ENCODE peak calls at places on chromosomes 16 and 17, in eight cellular contexts. One of them, this sample, is unnamed.
A peak's percentile ranks its signal among the peaks of the same experiment; 100 is the strongest.

GRCh38 chr16:49395021-49395420 is 21.4 kb downstream of the C16orf78 start:
- DNase-seq in HCT116: no peak
- DNase-seq in stomach: no peak
- DNase-seq in NB4: no peak
- DNase-seq in IMR-90: no peak
- DNase-seq in body of pancreas: no peak
- DNase-seq in GM12892: no peak
- DNase-seq in spleen: no peak
- DNase-seq in this sample: no peak

GRCh38 chr16:1794221-1794871 is 841 bp upstream of the IGFALS start:
- DNase-seq in HCT116: no peak
- DNase-seq in stomach: peak; percentile 76
- DNase-seq in NB4: no peak
- DNase-seq in IMR-90: no peak
- DNase-seq in body of pancreas: peak; percentile 64
- DNase-seq in GM12892: peak; percentile 19
- DNase-seq in spleen: peak; percentile 59
- DNase-seq in this sample: no peak

GRCh38 chr16:84574191-84574590 is 43.7 kb downstream of the COTL1 start:
- DNase-seq in HCT116: no peak
- DNase-seq in stomach: no peak
- DNase-seq in NB4: no peak
- DNase-seq in IMR-90: no peak
- DNase-seq in body of pancreas: no peak
- DNase-seq in GM12892: no peak
- DNase-seq in spleen: no peak
- DNase-seq in this sample: no peak

GRCh38 chr17:49151996-49152395 is 19.4 kb downstream of the B4GALNT2 start:
- DNase-seq in HCT116: no peak
- DNase-seq in stomach: no peak
- DNase-seq in NB4: no peak
- DNase-seq in IMR-90: no peak
- DNase-seq in body of pancreas: no peak
- DNase-seq in GM12892: no peak
- DNase-seq in spleen: no peak
- DNase-seq in this sample: no peak

GRCh38 chr16:59573528-59574271 is 839.6 kb upstream of the GOT2 start:
- DNase-seq in HCT116: no peak
- DNase-seq in stomach: no peak
- DNase-seq in NB4: no peak
- DNase-seq in IMR-90: peak; percentile 95
- DNase-seq in body of pancreas: no peak
- DNase-seq in GM12892: no peak
- DNase-seq in spleen: no peak
- DNase-seq in this sample: no peak

GRCh38 chr17:48293319-48294192 is 136.5 kb downstream of the SKAP1 start:
- DNase-seq in HCT116: no peak
- DNase-seq in stomach: no peak
- DNase-seq in NB4: no peak
- DNase-seq in IMR-90: no peak
- DNase-seq in body of pancreas: no peak
- DNase-seq in GM12892: no peak
- DNase-seq in spleen: no peak
- DNase-seq in this sample: no peak

GRCh38 chr16:17377360-17378324 is 93.1 kb downstream of the XYLT1 start:
- DNase-seq in HCT116: no peak
- DNase-seq in stomach: no peak
- DNase-seq in NB4: peak; percentile 66
- DNase-seq in IMR-90: no peak
- DNase-seq in body of pancreas: peak; percentile 32
- DNase-seq in GM12892: peak; percentile 33
- DNase-seq in spleen: no peak
- DNase-seq in this sample: no peak

GRCh38 chr17:9484789-9485188 is 90.8 kb downstream of the STX8 start:
- DNase-seq in HCT116: no peak
- DNase-seq in stomach: no peak
- DNase-seq in NB4: no peak
- DNase-seq in IMR-90: peak; percentile 45
- DNase-seq in body of pancreas: no peak
- DNase-seq in GM12892: no peak
- DNase-seq in spleen: no peak
- DNase-seq in this sample: no peak

GRCh38 chr16:14168146-14168545 is 97.0 kb downstream of the MRTFB start:
- DNase-seq in HCT116: no peak
- DNase-seq in stomach: no peak
- DNase-seq in NB4: peak; percentile 66
- DNase-seq in IMR-90: no peak
- DNase-seq in body of pancreas: no peak
- DNase-seq in GM12892: no peak
- DNase-seq in spleen: no peak
- DNase-seq in this sample: no peak

GRCh38 chr16:1807626-1808025 is 14.1 kb upstream of the IGFALS start:
- DNase-seq in HCT116: no peak
- DNase-seq in stomach: no peak
- DNase-seq in NB4: no peak
- DNase-seq in IMR-90: no peak
- DNase-seq in body of pancreas: no peak
- DNase-seq in GM12892: no peak
- DNase-seq in spleen: no peak
- DNase-seq in this sample: no peak

GRCh38 chr16:4917117-4917516 is 19.8 kb downstream of the PPL start:
- DNase-seq in HCT116: no peak
- DNase-seq in stomach: no peak
- DNase-seq in NB4: no peak
- DNase-seq in IMR-90: peak; percentile 74
- DNase-seq in body of pancreas: no peak
- DNase-seq in GM12892: no peak
- DNase-seq in spleen: no peak
- DNase-seq in this sample: no peak

GRCh38 chr17:63930951-63931575 is 1.1 kb downstream of the CD79B start:
- DNase-seq in HCT116: no peak
- DNase-seq in stomach: peak; percentile 56
- DNase-seq in NB4: peak; percentile 70
- DNase-seq in IMR-90: no peak
- DNase-seq in body of pancreas: peak; percentile 56
- DNase-seq in GM12892: peak; percentile 86
- DNase-seq in spleen: peak; percentile 97
- DNase-seq in this sample: no peak

GRCh38 chr17:76431509-76431908 is 21.4 kb downstream of the UBE2O start:
- DNase-seq in HCT116: no peak
- DNase-seq in stomach: no peak
- DNase-seq in NB4: no peak
- DNase-seq in IMR-90: no peak
- DNase-seq in body of pancreas: no peak
- DNase-seq in GM12892: no peak
- DNase-seq in spleen: no peak
- DNase-seq in this sample: no peak

GRCh38 chr17:78137392-78138203 is 7.0 kb downstream of the TMC8 start:
- DNase-seq in HCT116: no peak
- DNase-seq in stomach: no peak
- DNase-seq in NB4: peak; percentile 60
- DNase-seq in IMR-90: no peak
- DNase-seq in body of pancreas: no peak
- DNase-seq in GM12892: no peak
- DNase-seq in spleen: peak; percentile 92
- DNase-seq in this sample: no peak
- TF ChIP-seq POLR2A in HCT116: no peak
- TF ChIP-seq POLR2A in stomach: no peak
- TF ChIP-seq POLR2A in NB4: no peak
- TF ChIP-seq POLR2A in IMR-90: no peak
- TF ChIP-seq POLR2A in body of pancreas: no peak
- TF ChIP-seq POLR2A in GM12892: no peak
- TF ChIP-seq POLR2A in spleen: no peak
- TF ChIP-seq POLR2A in this sample: no peak

DNA sequence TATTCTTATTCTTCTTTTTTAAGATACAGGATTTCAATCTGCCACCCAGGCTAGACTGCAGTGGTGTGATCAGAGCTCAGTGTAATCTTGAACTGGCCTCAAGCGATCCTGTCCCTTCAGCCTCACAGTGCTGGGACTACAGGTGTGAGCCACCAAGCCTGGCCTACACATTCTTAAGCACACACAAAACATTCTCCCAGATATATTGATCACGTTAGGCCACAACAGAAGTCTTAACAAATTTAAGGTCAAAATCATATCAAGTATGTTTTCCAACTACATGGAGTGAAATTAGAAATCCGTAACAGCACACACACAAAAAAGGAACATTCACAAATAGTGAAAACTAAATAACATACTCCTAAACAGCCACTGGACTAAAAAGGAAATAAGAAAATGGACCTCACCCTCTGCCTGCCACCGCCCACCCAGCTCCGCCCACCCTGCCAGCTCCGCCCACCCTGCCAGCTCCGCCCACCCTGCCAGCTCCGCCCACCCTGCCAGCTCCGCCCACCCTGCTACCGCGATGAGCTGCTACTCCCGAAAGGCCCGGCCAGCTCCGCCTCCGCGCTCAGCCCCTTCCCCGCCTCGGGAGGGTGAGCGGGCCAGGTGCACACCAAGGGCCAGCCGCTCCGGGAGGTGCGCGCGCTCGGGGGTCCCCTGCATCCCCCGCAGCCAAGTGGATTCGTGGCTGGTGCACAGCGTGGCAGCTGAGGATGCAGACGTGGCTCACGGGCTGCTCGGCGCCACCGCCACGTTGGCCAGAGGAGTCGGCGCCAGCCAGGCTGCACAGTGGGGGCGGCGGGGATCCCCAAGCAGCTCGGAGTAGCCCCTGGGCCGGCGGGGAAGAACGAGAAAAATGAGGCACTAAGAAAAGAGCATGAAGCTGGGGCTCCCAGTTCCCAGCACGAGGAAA is 41.2 kb downstream of the C16orf87 start:
- DNase-seq in HCT116: no peak
- DNase-seq in stomach: peak; percentile 82
- DNase-seq in NB4: peak; percentile 86
- DNase-seq in IMR-90: peak; percentile 41
- DNase-seq in body of pancreas: peak; percentile 86
- DNase-seq in GM12892: peak; percentile 59
- DNase-seq in spleen: peak; percentile 97
- DNase-seq in this sample: peak; percentile 78
- TF ChIP-seq POLR2A in HCT116: no peak
- TF ChIP-seq POLR2A in stomach: no peak
- TF ChIP-seq POLR2A in NB4: peak; percentile 87
- TF ChIP-seq POLR2A in IMR-90: peak; percentile 37
- TF ChIP-seq POLR2A in body of pancreas: peak; percentile 48
- TF ChIP-seq POLR2A in GM12892: peak; percentile 85
- TF ChIP-seq POLR2A in spleen: no peak
- TF ChIP-seq POLR2A in this sample: peak; percentile 80

GRCh38 chr17:1110844-1111598 is 68.8 kb downstream of the ABR start:
- DNase-seq in HCT116: peak; percentile 88
- DNase-seq in stomach: no peak
- DNase-seq in NB4: peak; percentile 87
- DNase-seq in IMR-90: peak; percentile 91
- DNase-seq in body of pancreas: peak; percentile 70
- DNase-seq in GM12892: no peak
- DNase-seq in spleen: no peak
- DNase-seq in this sample: peak; percentile 88
- TF ChIP-seq POLR2A in HCT116: no peak
- TF ChIP-seq POLR2A in stomach: no peak
- TF ChIP-seq POLR2A in NB4: no peak
- TF ChIP-seq POLR2A in IMR-90: no peak
- TF ChIP-seq POLR2A in body of pancreas: no peak
- TF ChIP-seq POLR2A in GM12892: no peak
- TF ChIP-seq POLR2A in spleen: no peak
- TF ChIP-seq POLR2A in this sample: no peak

DNA sequence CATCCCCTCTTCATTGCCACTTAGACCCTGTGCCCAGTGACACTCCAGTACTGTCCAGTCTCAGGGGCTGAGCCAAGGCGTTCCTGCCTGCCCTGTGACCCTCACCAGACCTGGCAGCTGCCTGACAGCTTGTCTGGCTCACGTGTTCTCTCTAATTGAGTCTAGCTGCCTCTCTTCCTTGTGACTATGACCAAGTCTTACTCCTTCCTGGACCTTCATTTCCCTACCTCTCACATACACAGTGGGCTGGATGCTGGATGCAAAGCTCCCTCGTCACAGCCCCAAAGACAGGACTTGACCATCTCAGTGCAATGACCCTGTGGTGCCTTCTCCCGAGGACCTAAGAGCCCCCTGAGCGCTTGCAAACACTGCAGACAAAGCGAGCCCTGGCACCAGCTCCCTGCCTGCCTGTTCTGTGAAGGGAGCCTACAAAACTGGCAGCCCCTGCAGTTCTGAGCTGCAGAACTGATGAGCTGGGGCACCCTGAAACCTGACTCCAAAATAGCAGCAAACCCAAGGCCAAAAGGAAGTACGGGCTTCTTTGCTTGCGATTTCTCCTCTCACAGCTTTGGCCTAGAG is 1.7 kb downstream of the DEXI start:
- DNase-seq in HCT116: no peak
- DNase-seq in stomach: no peak
- DNase-seq in NB4: no peak
- DNase-seq in IMR-90: peak; percentile 34
- DNase-seq in body of pancreas: no peak
- DNase-seq in GM12892: no peak
- DNase-seq in spleen: peak; percentile 79
- DNase-seq in this sample: no peak
- TF ChIP-seq POLR2A in HCT116: no peak
- TF ChIP-seq POLR2A in stomach: no peak
- TF ChIP-seq POLR2A in NB4: no peak
- TF ChIP-seq POLR2A in IMR-90: no peak
- TF ChIP-seq POLR2A in body of pancreas: peak; percentile 12
- TF ChIP-seq POLR2A in GM12892: no peak
- TF ChIP-seq POLR2A in spleen: no peak
- TF ChIP-seq POLR2A in this sample: no peak

DNA sequence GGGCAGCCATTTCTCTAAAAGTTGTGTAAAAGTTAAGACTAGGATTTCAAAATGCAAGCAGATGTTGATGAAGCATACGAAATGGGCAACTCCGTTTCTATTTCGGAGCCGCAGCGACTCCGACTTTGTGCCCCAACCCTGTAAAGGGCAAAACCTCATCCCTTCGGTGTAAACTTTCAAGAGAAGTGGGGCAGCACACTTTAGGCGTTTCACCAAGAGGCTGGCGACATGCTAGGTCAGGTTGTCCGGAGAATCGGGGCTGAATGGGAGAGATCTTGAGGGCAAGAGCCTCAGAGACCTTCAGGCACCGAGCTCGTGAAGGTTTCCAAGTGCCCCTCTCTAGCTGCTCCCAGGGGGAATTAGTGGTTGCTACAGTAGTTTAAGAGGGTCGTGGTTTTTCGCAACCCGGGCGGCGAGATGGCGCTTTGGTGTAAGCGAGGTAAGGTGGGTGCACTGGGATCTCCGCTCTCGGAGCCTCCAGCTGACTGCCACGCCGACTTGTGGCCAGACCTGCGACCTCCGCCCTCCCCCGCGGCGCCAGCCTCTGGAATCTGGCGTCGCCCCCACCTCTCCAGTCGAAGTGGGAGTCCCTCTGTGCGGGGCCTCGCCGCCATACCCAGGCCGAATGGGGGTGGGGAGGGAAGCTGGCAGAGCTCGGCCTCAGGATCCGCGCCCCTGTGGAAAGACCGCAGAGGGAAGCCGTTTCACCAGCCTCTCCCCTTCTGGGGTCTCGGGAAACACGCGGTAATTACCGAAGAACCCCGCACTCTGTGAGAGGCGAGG is 979 bp upstream of the HEXIM2 start:
- DNase-seq in HCT116: no peak
- DNase-seq in stomach: peak; percentile 58
- DNase-seq in NB4: peak; percentile 85
- DNase-seq in IMR-90: peak; percentile 61
- DNase-seq in body of pancreas: peak; percentile 80
- DNase-seq in GM12892: no peak
- DNase-seq in spleen: peak; percentile 93
- DNase-seq in this sample: no peak
- TF ChIP-seq POLR2A in HCT116: no peak
- TF ChIP-seq POLR2A in stomach: no peak
- TF ChIP-seq POLR2A in NB4: no peak
- TF ChIP-seq POLR2A in IMR-90: peak; percentile 69
- TF ChIP-seq POLR2A in body of pancreas: no peak
- TF ChIP-seq POLR2A in GM12892: no peak
- TF ChIP-seq POLR2A in spleen: peak; percentile 17
- TF ChIP-seq POLR2A in this sample: peak; percentile 2

This sample was measured in H54.